ENCODE peak calls at places on chromosomes 13 and 19, in five cellular contexts. L is A549, A is IMR-90, Q is GM12878, U is K562. T is an unnamed sample.

GRCh38 chr19:38031423-38031770 is 124.4 kb downstream of the SIPA1L3 start:
- DNase-seq in A (peak; percentile 87), Q (no peak), L (no peak), U (no peak), T (no peak)

GRCh38 chr19:46728693-46729339 is 11.9 kb upstream of the PRKD2 start:
- DNase-seq in Q (no peak), U (peak; percentile 87), L (peak; percentile 92), A (peak; percentile 44), T (peak; percentile 95)

GRCh38 chr19:24159707-24160106 is 72.7 kb downstream of the ZNF254 start:
- DNase-seq in A (peak; percentile 17), Q (no peak), L (no peak), U (peak; percentile 13), T (peak; percentile 17)

GRCh38 chr13:93180376-93180966 is 46.1 kb upstream of the GPC6 start:
- DNase-seq in Q (no peak), A (peak; percentile 52), L (no peak), U (no peak), T (no peak)

GRCh38 chr13:102617697-102618350 is 21.0 kb downstream of the TPP2 start:
- DNase-seq in U (no peak), A (no peak), L (no peak), Q (no peak), T (no peak)

GRCh38 chr19:1098177-1099051 is 3.2 kb upstream of the POLR2E start:
- DNase-seq in U (no peak), A (peak; percentile 34), L (no peak), Q (no peak), T (no peak)

GRCh38 chr13:38419312-38419873 is 69.7 kb downstream of the UFM1 start:
- DNase-seq in U (no peak), Q (peak; percentile 23), A (no peak), L (no peak), T (no peak)

GRCh38 chr13:71775946-71776345 is 91.1 kb downstream of the DACH1 start:
- DNase-seq in U (no peak), Q (no peak), L (no peak), A (no peak), T (no peak)

GRCh38 chr13:32639502-32640105 is 53.4 kb downstream of the PDS5B start:
- DNase-seq in U (peak; percentile 21), A (peak; percentile 77), Q (peak; percentile 15), L (peak; percentile 17), T (peak; percentile 33)

DNA sequence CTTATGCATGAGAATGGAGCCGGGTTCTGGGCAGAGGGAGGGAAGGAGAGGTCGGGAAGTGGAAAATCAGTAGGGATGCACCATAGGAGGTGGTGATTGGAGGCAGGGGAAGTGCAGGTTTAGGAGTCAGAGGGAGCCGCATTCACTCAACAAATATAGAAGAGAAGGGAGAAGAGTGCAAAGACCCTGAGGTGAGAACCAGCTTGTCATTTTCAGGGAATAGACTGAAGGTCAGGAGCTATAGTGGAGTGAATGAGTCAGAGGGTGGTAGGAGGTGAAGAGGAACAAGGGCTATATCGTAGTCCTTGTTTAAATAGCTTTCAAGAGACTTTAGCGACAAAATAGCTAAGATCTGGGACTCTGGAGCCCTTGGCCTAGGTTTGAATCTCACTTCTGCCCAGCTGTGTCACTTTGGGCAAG is 828 bp downstream of the RAB4B start:
- DNase-seq in Q (no peak), U (no peak), L (peak; percentile 69), A (peak; percentile 29), T (no peak)
- TF ChIP-seq RCOR1 in Q (no peak), U (no peak), L (no peak), A (no peak), T (no peak)

GRCh38 chr19:31670931-31671330 is 321.7 kb upstream of the TSHZ3 start:
- DNase-seq in A (no peak), U (no peak), Q (no peak), L (no peak), T (no peak)

GRCh38 chr19:31674503-31675186 is 325.4 kb upstream of the TSHZ3 start:
- DNase-seq in U (no peak), L (no peak), Q (no peak), A (peak; percentile 47), T (no peak)

GRCh38 chr19:31678421-31678820 is 329.2 kb upstream of the TSHZ3 start:
- DNase-seq in L (no peak), A (no peak), Q (no peak), U (no peak), T (no peak)

GRCh38 chr19:31676271-31677004 is 327.2 kb upstream of the TSHZ3 start:
- DNase-seq in Q (no peak), A (no peak), L (peak; percentile 49), U (peak; percentile 33), T (peak; percentile 48)

GRCh38 chr19:31675187-31675913 is 326.1 kb upstream of the TSHZ3 start:
- DNase-seq in A (peak; percentile 59), L (no peak), U (no peak), Q (no peak), T (no peak)
- TF ChIP-seq RCOR1 in A (no peak), L (no peak), U (no peak), Q (no peak), T (no peak)

DNA sequence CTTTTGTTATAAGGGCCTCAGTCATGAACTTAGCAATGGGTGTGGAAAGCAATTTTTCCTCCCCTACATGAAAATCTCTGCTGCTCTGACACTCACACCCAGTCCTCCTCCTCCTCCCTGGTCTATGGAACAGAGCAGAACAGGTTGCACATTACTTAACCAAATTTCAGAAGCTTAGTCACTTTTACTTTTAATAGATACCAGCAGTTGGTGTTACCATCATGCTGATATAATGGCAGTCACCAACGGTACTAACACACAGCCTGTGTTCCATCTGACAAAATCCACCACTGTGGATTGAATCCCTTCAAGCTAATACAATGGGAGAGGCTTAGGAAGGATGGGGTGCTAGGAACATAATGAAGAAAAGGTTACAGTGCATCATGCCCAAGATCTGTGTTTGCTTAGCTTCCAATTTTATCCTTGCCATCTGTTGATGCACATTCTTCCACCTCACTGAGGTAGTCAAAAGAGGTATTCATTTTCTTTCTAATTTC is 9.8 kb downstream of the TPT1 start:
- DNase-seq in Q (no peak), U (no peak), A (no peak), L (no peak), T (no peak)
- TF ChIP-seq RCOR1 in Q (no peak), U (no peak), A (no peak), L (no peak), T (no peak)

GRCh38 chr19:34881982-34882381 is 44.7 kb upstream of the ZNF30 start:
- DNase-seq in A (peak; percentile 24), L (no peak), Q (no peak), U (no peak), T (no peak)
- TF ChIP-seq RCOR1 in A (no peak), L (no peak), Q (no peak), U (no peak), T (no peak)

GRCh38 chr19:7191946-7192691 is 102.1 kb downstream of the INSR start:
- DNase-seq in U (no peak), Q (no peak), A (no peak), L (no peak), T (no peak)

GRCh38 chr19:7194566-7194965 is 99.6 kb downstream of the INSR start:
- DNase-seq in Q (no peak), U (no peak), A (no peak), L (no peak), T (no peak)

GRCh38 chr19:7187605-7188339 is 106.4 kb downstream of the INSR start:
- DNase-seq in L (no peak), U (no peak), Q (no peak), A (no peak), T (no peak)

DNA sequence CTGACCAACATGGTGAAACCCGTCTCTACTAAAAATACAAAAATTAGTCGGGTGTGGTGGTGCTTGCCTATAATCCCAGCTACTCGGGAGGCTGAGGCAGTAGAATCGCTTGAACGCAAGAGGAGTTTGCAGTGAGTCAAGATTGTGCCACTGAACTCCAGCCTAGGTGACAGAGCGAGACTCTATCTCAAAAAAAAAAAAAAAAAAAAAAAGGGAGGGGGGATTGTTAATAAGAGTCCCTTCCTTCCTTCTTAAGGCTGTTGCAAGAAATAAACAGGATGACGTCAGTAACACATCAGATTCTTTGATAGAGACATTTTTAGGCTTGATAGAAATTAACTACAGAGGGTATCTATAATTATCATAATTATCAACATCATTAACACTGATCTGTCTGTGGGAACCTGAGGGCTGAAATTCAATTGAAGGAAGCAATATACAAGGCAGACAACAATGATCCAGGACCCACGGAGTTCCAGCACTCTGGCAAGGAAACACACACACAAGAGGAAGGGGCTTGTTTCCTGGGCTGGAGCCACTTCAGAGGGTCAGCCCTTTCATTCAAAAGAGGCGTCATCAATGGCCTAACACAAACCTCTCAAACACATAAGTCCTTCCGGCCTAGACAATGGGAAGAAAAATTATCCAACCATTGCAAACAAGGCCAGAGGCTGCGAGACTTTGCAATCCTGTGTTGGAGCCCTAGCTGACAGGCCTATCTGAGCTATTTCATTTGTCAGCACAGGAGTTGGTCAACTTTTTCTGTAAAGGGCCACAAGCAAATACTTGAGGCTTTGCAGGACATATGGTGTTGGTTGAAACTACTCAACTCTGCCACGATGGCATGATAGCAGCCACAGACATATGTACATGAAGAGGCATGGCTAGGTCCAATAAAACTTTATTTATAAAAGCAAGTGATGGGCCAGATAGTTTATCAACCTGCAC is 105.3 kb downstream of the INSR start:
- DNase-seq in U (no peak), Q (no peak), L (no peak), A (no peak), T (no peak)
- TF ChIP-seq RCOR1 in U (no peak), Q (no peak), L (no peak), A (no peak), T (no peak)

GRCh38 chr13:95740921-95741320 is 64.0 kb downstream of the DNAJC3 start:
- DNase-seq in L (no peak), A (no peak), U (no peak), Q (no peak), T (no peak)
- TF ChIP-seq RCOR1 in L (no peak), A (no peak), U (no peak), Q (no peak), T (no peak)

GRCh38 chr19:13984875-13985741 is 21.0 kb downstream of the RFX1 start:
- DNase-seq in Q (no peak), A (no peak), U (no peak), L (no peak), T (no peak)

GRCh38 chr19:13984186-13984585 is 21.9 kb downstream of the RFX1 start:
- DNase-seq in L (no peak), A (no peak), Q (no peak), U (no peak), T (peak; percentile 42)

GRCh38 chr19:13985771-13986347 is 20.3 kb downstream of the RFX1 start:
- DNase-seq in A (no peak), U (no peak), Q (no peak), L (no peak), T (no peak)

GRCh38 chr19:13987101-13987890 is 18.8 kb downstream of the RFX1 start:
- DNase-seq in Q (no peak), A (no peak), U (no peak), L (no peak), T (peak; percentile 53)

GRCh38 chr19:13986348-13986904 is 19.7 kb downstream of the RFX1 start:
- DNase-seq in L (no peak), A (peak; percentile 72), U (no peak), Q (peak; percentile 93), T (peak; percentile 97)
- TF ChIP-seq RCOR1 in L (no peak), A (no peak), U (no peak), Q (peak; percentile 41), T (no peak)

T was measured in SK-N-SH.